ENCODE peak calls at places on chromosomes 6 and 20, in nine cellular contexts. One of them, this sample, is unnamed.

GRCh38 chr20:1992359-1992758 is 1.5 kb downstream of the PDYN start:
- DNase-seq in CD8-positive, alpha-beta T cell: no peak
- DNase-seq in uterus: no peak
- DNase-seq in ascending aorta: no peak
- DNase-seq in cardiac muscle cell: no peak
- DNase-seq in gastrocnemius medialis: no peak
- DNase-seq in IMR-90: no peak
- DNase-seq in tibial artery: no peak
- DNase-seq in A673: no peak
- DNase-seq in this sample: no peak

GRCh38 chr6:53998293-53998692 is 113.0 kb upstream of the MLIP start:
- DNase-seq in uterus: no peak
- DNase-seq in ascending aorta: no peak
- DNase-seq in tibial artery: no peak
- DNase-seq in IMR-90: no peak
- DNase-seq in A673: no peak
- DNase-seq in cardiac muscle cell: no peak
- DNase-seq in gastrocnemius medialis: no peak
- DNase-seq in CD8-positive, alpha-beta T cell: no peak
- DNase-seq in this sample: no peak

GRCh38 chr6:156189195-156189594 is 588.0 kb upstream of the ARID1B start:
- DNase-seq in uterus: no peak
- DNase-seq in cardiac muscle cell: no peak
- DNase-seq in A673: no peak
- DNase-seq in CD8-positive, alpha-beta T cell: no peak
- DNase-seq in IMR-90: no peak
- DNase-seq in tibial artery: no peak
- DNase-seq in gastrocnemius medialis: no peak
- DNase-seq in ascending aorta: no peak
- DNase-seq in this sample: no peak

GRCh38 chr6:12030993-12031550 is 19.0 kb downstream of the HIVEP1 start:
- DNase-seq in cardiac muscle cell: no peak
- DNase-seq in uterus: no peak
- DNase-seq in A673: no peak
- DNase-seq in CD8-positive, alpha-beta T cell: no peak
- DNase-seq in gastrocnemius medialis: no peak
- DNase-seq in ascending aorta: no peak
- DNase-seq in IMR-90: peak; percentile 57
- DNase-seq in tibial artery: no peak
- DNase-seq in this sample: no peak

GRCh38 chr6:77456531-77457248 is 6.6 kb downstream of the HTR1B start:
- DNase-seq in CD8-positive, alpha-beta T cell: no peak
- DNase-seq in tibial artery: peak; percentile 51
- DNase-seq in gastrocnemius medialis: no peak
- DNase-seq in IMR-90: peak; percentile 100
- DNase-seq in A673: peak; percentile 69
- DNase-seq in ascending aorta: no peak
- DNase-seq in cardiac muscle cell: no peak
- DNase-seq in uterus: no peak
- DNase-seq in this sample: no peak

GRCh38 chr6:89284963-89285735 is 29.9 kb downstream of the GABRR2 start:
- DNase-seq in A673: no peak
- DNase-seq in CD8-positive, alpha-beta T cell: no peak
- DNase-seq in gastrocnemius medialis: no peak
- DNase-seq in IMR-90: no peak
- DNase-seq in uterus: no peak
- DNase-seq in cardiac muscle cell: no peak
- DNase-seq in tibial artery: no peak
- DNase-seq in ascending aorta: no peak
- DNase-seq in this sample: no peak

GRCh38 chr20:45407067-45407745 is 883 bp upstream of the DBNDD2 start:
- DNase-seq in gastrocnemius medialis: no peak
- DNase-seq in CD8-positive, alpha-beta T cell: no peak
- DNase-seq in A673: peak; percentile 37
- DNase-seq in cardiac muscle cell: peak; percentile 82
- DNase-seq in ascending aorta: no peak
- DNase-seq in uterus: peak; percentile 62
- DNase-seq in IMR-90: no peak
- DNase-seq in tibial artery: peak; percentile 65
- DNase-seq in this sample: no peak

GRCh38 chr20:51562334-51563140 is 20.0 kb upstream of the NFATC2 start:
- DNase-seq in gastrocnemius medialis: peak; percentile 36
- DNase-seq in IMR-90: peak; percentile 95
- DNase-seq in cardiac muscle cell: peak; percentile 81
- DNase-seq in tibial artery: peak; percentile 87
- DNase-seq in uterus: peak; percentile 94
- DNase-seq in CD8-positive, alpha-beta T cell: no peak
- DNase-seq in A673: peak; percentile 83
- DNase-seq in ascending aorta: peak; percentile 53
- DNase-seq in this sample: no peak

GRCh38 chr6:136593748-136594490 is 43.7 kb upstream of the MAP7 start:
- DNase-seq in A673: peak; percentile 78
- DNase-seq in uterus: no peak
- DNase-seq in CD8-positive, alpha-beta T cell: peak; percentile 6
- DNase-seq in cardiac muscle cell: peak; percentile 5
- DNase-seq in ascending aorta: no peak
- DNase-seq in tibial artery: no peak
- DNase-seq in IMR-90: peak; percentile 100
- DNase-seq in gastrocnemius medialis: no peak
- DNase-seq in this sample: peak; percentile 96

GRCh38 chr20:58911309-58911708 is 58.8 kb downstream of the GNAS start:
- DNase-seq in IMR-90: no peak
- DNase-seq in A673: no peak
- DNase-seq in tibial artery: no peak
- DNase-seq in gastrocnemius medialis: no peak
- DNase-seq in uterus: no peak
- DNase-seq in CD8-positive, alpha-beta T cell: no peak
- DNase-seq in ascending aorta: no peak
- DNase-seq in cardiac muscle cell: no peak
- DNase-seq in this sample: no peak

GRCh38 chr6:108492131-108492766 is 68.5 kb upstream of the FOXO3 start:
- DNase-seq in ascending aorta: no peak
- DNase-seq in A673: peak; percentile 45
- DNase-seq in cardiac muscle cell: peak; percentile 22
- DNase-seq in uterus: no peak
- DNase-seq in CD8-positive, alpha-beta T cell: no peak
- DNase-seq in IMR-90: peak; percentile 54
- DNase-seq in tibial artery: no peak
- DNase-seq in gastrocnemius medialis: no peak
- DNase-seq in this sample: peak; percentile 52

GRCh38 chr20:687468-688203 is 12.0 kb upstream of the SCRT2 start:
- DNase-seq in cardiac muscle cell: no peak
- DNase-seq in CD8-positive, alpha-beta T cell: no peak
- DNase-seq in uterus: no peak
- DNase-seq in IMR-90: no peak
- DNase-seq in ascending aorta: no peak
- DNase-seq in tibial artery: no peak
- DNase-seq in gastrocnemius medialis: no peak
- DNase-seq in A673: no peak
- DNase-seq in this sample: no peak

GRCh38 chr20:58595167-58595566 is 55.9 kb upstream of the STX16 start:
- DNase-seq in uterus: no peak
- DNase-seq in tibial artery: no peak
- DNase-seq in ascending aorta: no peak
- DNase-seq in cardiac muscle cell: no peak
- DNase-seq in gastrocnemius medialis: no peak
- DNase-seq in A673: no peak
- DNase-seq in CD8-positive, alpha-beta T cell: no peak
- DNase-seq in IMR-90: no peak
- DNase-seq in this sample: no peak

GRCh38 chr6:37459981-37460800 is 27.2 kb downstream of the CMTR1 start:
- DNase-seq in IMR-90: no peak
- DNase-seq in cardiac muscle cell: peak; percentile 52
- DNase-seq in CD8-positive, alpha-beta T cell: no peak
- DNase-seq in ascending aorta: no peak
- DNase-seq in gastrocnemius medialis: no peak
- DNase-seq in uterus: no peak
- DNase-seq in tibial artery: no peak
- DNase-seq in A673: peak; percentile 65
- DNase-seq in this sample: no peak

GRCh38 chr6:121560476-121560875 is 125.0 kb downstream of the GJA1 start:
- DNase-seq in IMR-90: no peak
- DNase-seq in uterus: no peak
- DNase-seq in CD8-positive, alpha-beta T cell: no peak
- DNase-seq in tibial artery: no peak
- DNase-seq in ascending aorta: no peak
- DNase-seq in cardiac muscle cell: no peak
- DNase-seq in A673: peak; percentile 27
- DNase-seq in gastrocnemius medialis: no peak
- DNase-seq in this sample: no peak

DNA sequence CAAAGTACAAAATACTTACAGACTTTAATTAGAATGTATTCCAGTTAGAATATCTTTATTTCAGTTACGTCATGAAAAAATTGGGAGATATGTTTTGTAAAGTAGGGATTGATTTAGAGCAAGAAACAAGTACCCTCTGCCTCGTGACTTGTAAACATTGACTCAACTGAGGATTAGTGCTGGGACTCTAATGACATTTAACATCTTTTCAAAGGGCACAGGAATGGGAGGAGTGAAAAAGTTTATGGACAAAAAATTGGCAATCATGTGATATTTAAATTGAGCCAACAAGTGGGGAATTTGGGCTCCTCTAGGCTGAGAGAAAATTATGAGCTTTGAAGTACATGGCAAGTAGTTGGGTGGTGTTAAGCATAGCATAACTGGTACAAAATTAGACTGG is 25.3 kb downstream of the NKX2-4 start:
- DNase-seq in tibial artery: no peak
- DNase-seq in A673: no peak
- DNase-seq in IMR-90: no peak
- DNase-seq in gastrocnemius medialis: no peak
- DNase-seq in ascending aorta: no peak
- DNase-seq in cardiac muscle cell: no peak
- DNase-seq in CD8-positive, alpha-beta T cell: no peak
- DNase-seq in uterus: no peak
- DNase-seq in this sample: no peak
- H3K36me3 ChIP-seq in tibial artery: peaks cover 22% of the 10 kb centered on the region
- H3K36me3 ChIP-seq in A673: peaks cover 31% of the 10 kb centered on the region
- H3K36me3 ChIP-seq in IMR-90: peaks cover 8% of the 10 kb centered on the region
- H3K36me3 ChIP-seq in gastrocnemius medialis: peaks cover 11% of the 10 kb centered on the region
- H3K36me3 ChIP-seq in ascending aorta: peaks cover 27% of the 10 kb centered on the region
- H3K36me3 ChIP-seq in cardiac muscle cell: peaks cover 24% of the 10 kb centered on the region
- H3K36me3 ChIP-seq in CD8-positive, alpha-beta T cell: peaks cover 14% of the 10 kb centered on the region
- H3K36me3 ChIP-seq in uterus: no peaks in the 10 kb centered on the region
- H3K36me3 ChIP-seq in this sample: peaks cover 4% of the 10 kb centered on the region

DNA sequence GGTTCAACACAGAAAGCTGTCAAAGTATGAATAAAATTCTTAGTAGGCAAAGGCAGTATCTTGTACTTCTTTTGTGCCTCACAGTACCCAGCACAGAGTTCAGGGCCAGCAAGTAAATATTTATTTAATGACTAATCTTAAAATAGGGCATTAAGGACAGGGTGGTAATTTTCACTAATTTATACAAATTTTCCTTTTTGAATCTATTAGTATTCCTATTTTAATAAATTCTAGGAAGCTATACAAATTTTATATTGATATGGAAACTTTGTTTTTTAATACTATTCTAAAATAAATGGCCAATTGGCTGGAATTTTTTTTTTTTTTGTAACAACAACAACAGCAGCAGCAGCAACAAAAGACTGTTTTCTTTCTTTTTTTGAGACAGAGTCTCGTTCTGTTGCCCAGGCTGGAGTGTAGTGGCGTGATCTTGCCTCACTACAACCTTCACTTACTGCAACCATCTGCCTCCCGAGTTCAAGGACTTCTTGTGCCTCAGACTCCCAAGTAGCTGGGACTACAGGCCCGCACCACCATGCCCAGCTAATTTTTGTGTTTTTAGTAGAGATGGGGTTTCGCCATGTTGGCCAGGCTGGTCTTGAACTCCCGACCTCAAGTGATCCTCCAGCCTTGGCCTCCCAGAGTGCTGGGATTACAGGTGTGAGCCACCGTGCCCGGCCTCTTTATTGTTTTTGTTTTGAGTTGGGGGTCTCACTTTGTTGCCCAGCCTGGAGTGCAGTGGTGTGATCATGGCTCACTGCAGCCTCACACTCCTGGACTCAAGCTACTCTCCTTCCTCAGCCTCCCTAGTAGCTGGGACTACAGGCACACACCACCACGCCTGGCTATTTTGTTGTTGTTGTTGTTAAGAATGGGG is 85.2 kb downstream of the FKBP5 start:
- DNase-seq in ascending aorta: no peak
- DNase-seq in cardiac muscle cell: no peak
- DNase-seq in IMR-90: no peak
- DNase-seq in uterus: no peak
- DNase-seq in tibial artery: peak; percentile 26
- DNase-seq in A673: no peak
- DNase-seq in gastrocnemius medialis: no peak
- DNase-seq in CD8-positive, alpha-beta T cell: no peak
- DNase-seq in this sample: no peak
- H3K4me3 ChIP-seq in ascending aorta: no peak overlapping the region
- H3K4me3 ChIP-seq in cardiac muscle cell: no peak overlapping the region
- H3K4me3 ChIP-seq in IMR-90: no peak overlapping the region
- H3K4me3 ChIP-seq in uterus: no peak overlapping the region
- H3K4me3 ChIP-seq in tibial artery: no peak overlapping the region
- H3K4me3 ChIP-seq in A673: no peak overlapping the region
- H3K4me3 ChIP-seq in gastrocnemius medialis: peak overlapping the region; percentile 1
- H3K4me3 ChIP-seq in CD8-positive, alpha-beta T cell: peak overlapping the region; percentile 38
- H3K4me3 ChIP-seq in this sample: no peak overlapping the region

DNA sequence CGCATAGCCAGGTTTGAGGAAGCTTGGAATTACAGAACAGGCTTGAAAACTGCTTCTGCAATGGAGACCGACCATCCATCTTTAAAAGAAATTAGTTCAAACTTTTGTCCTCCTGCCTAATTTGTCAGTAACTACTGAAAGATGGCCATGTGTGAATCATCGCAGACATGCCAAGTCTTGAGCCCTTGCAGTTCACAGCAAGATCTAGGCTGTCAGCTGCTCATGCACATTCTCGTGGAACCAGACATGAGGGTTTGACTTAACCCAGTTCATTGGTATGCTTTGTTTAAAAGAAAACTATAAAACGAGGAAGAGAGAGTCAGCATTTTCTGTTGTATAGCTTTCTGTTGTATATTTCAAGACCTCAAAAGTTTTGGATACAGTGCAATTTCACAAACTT is 74.0 kb upstream of the SAMD5 start:
- DNase-seq in ascending aorta: no peak
- DNase-seq in A673: no peak
- DNase-seq in cardiac muscle cell: no peak
- DNase-seq in uterus: no peak
- DNase-seq in IMR-90: peak; percentile 1
- DNase-seq in CD8-positive, alpha-beta T cell: no peak
- DNase-seq in gastrocnemius medialis: no peak
- DNase-seq in tibial artery: no peak
- DNase-seq in this sample: no peak
- TF ChIP-seq CTCF in ascending aorta: no peak
- TF ChIP-seq CTCF in A673: no peak
- TF ChIP-seq CTCF in cardiac muscle cell: no peak
- TF ChIP-seq CTCF in uterus: no peak
- TF ChIP-seq CTCF in IMR-90: no peak
- TF ChIP-seq CTCF in CD8-positive, alpha-beta T cell: no peak
- TF ChIP-seq CTCF in gastrocnemius medialis: no peak
- TF ChIP-seq CTCF in tibial artery: no peak
- TF ChIP-seq CTCF in this sample: no peak

DNA sequence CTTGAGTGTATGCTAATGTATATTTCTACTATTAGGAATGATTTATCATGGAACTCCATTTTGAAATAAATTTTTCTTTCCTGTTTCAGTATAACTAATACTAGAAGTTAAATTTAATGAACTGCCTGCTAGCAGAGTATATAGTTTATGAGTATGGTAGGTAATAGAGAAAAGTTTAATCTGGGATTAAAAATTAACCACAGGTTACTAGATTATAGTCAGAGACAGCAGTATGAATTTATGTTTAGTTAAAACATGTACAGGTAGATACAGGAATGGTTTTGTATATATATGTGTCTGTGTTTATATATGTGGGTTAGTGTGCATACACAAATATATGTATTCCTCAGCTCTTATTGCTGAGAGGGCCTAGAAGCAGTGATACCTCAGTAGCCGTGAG is 32.3 kb downstream of the CD2AP start:
- DNase-seq in cardiac muscle cell: no peak
- DNase-seq in uterus: no peak
- DNase-seq in A673: no peak
- DNase-seq in ascending aorta: no peak
- DNase-seq in CD8-positive, alpha-beta T cell: no peak
- DNase-seq in tibial artery: no peak
- DNase-seq in gastrocnemius medialis: no peak
- DNase-seq in IMR-90: no peak
- DNase-seq in this sample: no peak
- H3K36me3 ChIP-seq in cardiac muscle cell: no peaks in the 10 kb centered on the region
- H3K36me3 ChIP-seq in uterus: no peaks in the 10 kb centered on the region
- H3K36me3 ChIP-seq in A673: peaks cover 3% of the 10 kb centered on the region
- H3K36me3 ChIP-seq in ascending aorta: peaks cover 4% of the 10 kb centered on the region
- H3K36me3 ChIP-seq in CD8-positive, alpha-beta T cell: peaks cover 4% of the 10 kb centered on the region
- H3K36me3 ChIP-seq in tibial artery: peaks cover 26% of the 10 kb centered on the region
- H3K36me3 ChIP-seq in gastrocnemius medialis: no peaks in the 10 kb centered on the region
- H3K36me3 ChIP-seq in IMR-90: no peaks in the 10 kb centered on the region
- H3K36me3 ChIP-seq in this sample: no peaks in the 10 kb centered on the region

This sample was measured in MM.1S.